ENCODE peak calls at places on chromosomes 7 and 10, in four cellular contexts. B is brain microvascular endothelial cell, K is HFF-Myc, P is Panc1. M is an unnamed sample.

GRCh38 chr10:66209025-66209424 is 716.8 kb upstream of the LRRTM3 start:
- DNase-seq in P (no peak), K (no peak), B (no peak), M (no peak)

GRCh38 chr7:93715234-93715633 is 140.7 kb upstream of the CALCR start:
- DNase-seq in P (peak), B (peak), K (peak), M (peak)

GRCh38 chr7:5234852-5235831 is 45.1 kb downstream of the WIPI2 start:
- DNase-seq in P (no peak), B (no peak), K (no peak), M (peak)

GRCh38 chr7:33107136-33108066 is 1.8 kb downstream of the RP9 start:
- DNase-seq in P (no peak), B (peak), K (no peak), M (peak)

GRCh38 chr10:132359305-132360040 is 27.5 kb downstream of the LRRC27 start:
- DNase-seq in B (no peak), P (no peak), K (no peak), M (no peak)

GRCh38 chr7:1457949-1458675 is 1.2 kb downstream of the MICALL2 start:
- DNase-seq in K (no peak), P (no peak), B (no peak), M (no peak)

GRCh38 chr10:97067716-97068391 is 117.9 kb downstream of the SLIT1 start:
- DNase-seq in K (no peak), P (no peak), B (no peak), M (no peak)

GRCh38 chr10:91034042-91034441 is 113.2 kb upstream of the ANKRD1 start:
- DNase-seq in P (no peak), B (no peak), K (no peak), M (no peak)

GRCh38 chr10:127456122-127456521 is 93.0 kb upstream of the NPS start:
- DNase-seq in P (no peak), B (no peak), K (no peak), M (no peak)

GRCh38 chr10:101892782-101893391 is 49.3 kb upstream of the KCNIP2 start:
- DNase-seq in P (no peak), K (no peak), B (no peak), M (peak)

GRCh38 chr7:55130554-55131198 is 111.9 kb downstream of the EGFR start:
- DNase-seq in P (no peak), B (peak), K (no peak), M (peak)

GRCh38 chr7:154929006-154929726 is 73.8 kb downstream of the PAXIP1 start:
- DNase-seq in P (no peak), K (no peak), B (no peak), M (no peak)

GRCh38 chr7:23335621-23336020 is 36.5 kb downstream of the MALSU1 start:
- DNase-seq in P (no peak), K (no peak), B (no peak), M (no peak)

GRCh38 chr7:2048531-2048930 is 184.2 kb downstream of the MAD1L1 start:
- DNase-seq in B (no peak), P (no peak), K (no peak), M (no peak)

GRCh38 chr10:103839867-103840746 is 15.3 kb downstream of the SH3PXD2A start:
- DNase-seq in K (no peak), B (no peak), P (no peak), M (no peak)

GRCh38 chr7:118182618-118183253 is 1.2 kb upstream of the LSM8 start:
- DNase-seq in K (no peak), B (no peak), P (no peak), M (no peak)

DNA sequence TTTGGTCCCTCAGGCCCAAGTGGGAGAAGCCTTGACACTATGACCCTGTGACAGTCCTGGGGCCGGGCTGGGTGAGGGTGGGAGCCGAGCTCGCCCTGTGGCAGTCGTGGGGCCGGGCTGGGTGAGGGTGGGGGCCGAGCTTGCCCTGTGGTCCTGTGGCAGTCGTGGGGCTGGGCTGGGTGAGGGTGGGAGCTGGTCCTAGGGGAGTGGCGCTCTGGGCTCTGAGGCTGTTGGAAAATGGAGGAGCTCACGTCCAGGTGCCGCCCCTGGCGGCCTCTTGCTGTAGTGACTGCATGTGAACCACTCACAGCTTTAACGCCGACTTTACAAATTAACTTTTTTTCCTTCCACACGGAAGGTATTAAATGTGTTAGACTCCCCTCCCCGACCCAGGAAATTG is 312.6 kb downstream of the WDR37 start:
- DNase-seq in B (no peak), P (no peak), K (no peak), M (no peak)
- TF ChIP-seq CTCF in B (peak), P (peak), K (peak), M (peak)

GRCh38 chr10:57249615-57250281 is 888.7 kb upstream of the ZWINT start:
- DNase-seq in B (no peak), P (no peak), K (no peak), M (no peak)
- TF ChIP-seq CTCF in B (no peak), P (no peak), K (no peak), M (no peak)

GRCh38 chr7:148856035-148856881 is 27.8 kb downstream of the EZH2 start:
- DNase-seq in K (no peak), P (peak), B (peak), M (no peak)
- TF ChIP-seq CTCF in K (peak), P (peak), B (peak), M (peak)

DNA sequence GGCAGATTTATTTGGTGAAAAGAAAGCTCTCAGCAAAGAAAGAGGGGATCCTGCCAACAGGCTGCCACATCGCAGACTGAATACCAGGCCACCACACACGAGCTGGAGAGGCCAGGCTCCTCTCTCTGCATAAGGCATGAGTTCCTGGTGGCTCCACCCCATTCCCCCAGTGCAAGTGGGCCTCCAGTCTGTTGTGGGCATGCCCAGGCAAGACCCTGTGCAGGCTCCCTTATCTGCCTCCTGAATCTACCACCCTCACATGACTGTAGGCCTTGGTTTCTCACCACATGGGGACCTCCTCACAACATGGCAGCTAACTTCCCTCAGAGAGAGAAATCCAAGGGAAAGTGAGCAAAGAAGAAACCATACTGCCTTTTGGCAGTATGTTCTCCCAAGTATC is 26.7 kb upstream of the CUL1 start:
- DNase-seq in B (no peak), K (no peak), P (no peak), M (no peak)
- TF ChIP-seq CTCF in B (no peak), K (no peak), P (no peak), M (no peak)

DNA sequence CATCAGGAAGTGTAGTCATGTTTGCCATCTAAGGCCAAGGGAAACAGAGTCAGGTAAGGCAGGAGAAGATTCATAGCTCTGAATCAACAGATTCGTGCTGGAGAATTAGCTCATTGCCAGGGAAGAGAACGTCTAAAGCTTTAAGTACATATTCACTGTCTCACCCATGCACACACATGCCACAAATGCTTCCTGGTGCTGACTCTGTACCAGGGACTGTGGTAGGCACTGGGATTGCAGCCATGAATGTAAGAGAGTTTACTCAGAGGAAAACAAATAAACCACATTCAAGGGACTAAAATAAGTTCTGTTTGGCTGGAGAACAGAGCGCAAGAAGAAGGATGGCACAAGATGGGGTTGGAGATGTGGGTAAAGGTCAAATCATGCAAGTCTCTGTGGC is 89.8 kb upstream of the HPS1 start:
- DNase-seq in K (no peak), B (no peak), P (peak), M (peak)
- TF ChIP-seq CTCF in K (no peak), B (no peak), P (no peak), M (peak)

M was measured in HFFc6.